ENCODE peak calls at places on chromosomes 6 and 20, in five cellular contexts. Z, D, P, S and V are unnamed samples.

GRCh38 chr6:103769431-103769830 is 1090.3 kb downstream of the HACE1 start:
- DNase-seq in Z (no peak), S (no peak), D (no peak), P (no peak), V (no peak)

GRCh38 chr20:8073024-8073832 is 53.7 kb upstream of the TMX4 start:
- DNase-seq in D (no peak), S (peak; percentile 49), Z (peak; percentile 63), P (no peak), V (no peak)

GRCh38 chr20:34704177-34705007 is at the start of gene TP53INP2:
- DNase-seq in D (peak; percentile 93), Z (peak; percentile 96), P (peak; percentile 93), S (peak; percentile 74), V (peak; percentile 96)

GRCh38 chr6:106692112-106692822 is 62.9 kb downstream of the QRSL1 start:
- DNase-seq in D (peak; percentile 50), P (peak; percentile 35), Z (peak; percentile 23), S (peak; percentile 71), V (peak; percentile 65)

GRCh38 chr20:11716239-11716944 is 201.3 kb upstream of the BTBD3 start:
- DNase-seq in D (peak; percentile 29), Z (peak; percentile 66), P (no peak), S (peak; percentile 97), V (peak; percentile 17)

GRCh38 chr6:108541843-108542795 is 18.6 kb upstream of the FOXO3 start:
- DNase-seq in D (peak; percentile 72), S (peak; percentile 90), P (peak; percentile 82), Z (peak; percentile 85), V (peak; percentile 91)

GRCh38 chr20:46978871-46979536 is 84.4 kb downstream of the EYA2 start:
- DNase-seq in Z (no peak), P (no peak), S (no peak), D (no peak), V (no peak)

GRCh38 chr20:35539756-35540212 is 2.1 kb upstream of the ERGIC3 start:
- DNase-seq in S (no peak), D (peak; percentile 81), Z (peak; percentile 87), P (peak; percentile 97), V (no peak)

GRCh38 chr20:31908424-31908823 is 38.0 kb downstream of the TTLL9 start:
- DNase-seq in P (no peak), Z (no peak), S (no peak), D (no peak), V (no peak)

GRCh38 chr20:39044501-39044900 is 82.4 kb downstream of the DHX35 start:
- DNase-seq in D (no peak), Z (no peak), P (no peak), S (no peak), V (no peak)

GRCh38 chr6:95091823-95092436 is 485.4 kb upstream of the MANEA start:
- DNase-seq in S (peak; percentile 66), D (no peak), Z (peak; percentile 65), P (peak; percentile 72), V (peak; percentile 65)

GRCh38 chr6:115932481-115932880 is 128.2 kb downstream of the FRK start:
- DNase-seq in Z (no peak), D (no peak), P (no peak), S (peak; percentile 100), V (no peak)

GRCh38 chr6:152952866-152953509 is 29.9 kb downstream of the FBXO5 start:
- DNase-seq in S (peak; percentile 20), P (peak; percentile 44), D (no peak), Z (peak; percentile 26), V (peak; percentile 66)

GRCh38 chr20:57582432-57583288 is 21.8 kb downstream of the PCK1 start:
- DNase-seq in S (no peak), P (peak; percentile 64), Z (peak; percentile 70), D (peak; percentile 52), V (peak; percentile 40)

GRCh38 chr6:11714116-11714797 is 64.3 kb downstream of the ADTRP start:
- DNase-seq in P (no peak), D (no peak), S (no peak), Z (no peak), V (no peak)

GRCh38 chr6:5843078-5843477 is 163.6 kb downstream of the NRN1 start:
- DNase-seq in P (no peak), D (no peak), S (no peak), Z (no peak), V (no peak)

GRCh38 chr6:163525926-163526325 is 111.4 kb downstream of the QKI start:
- DNase-seq in P (no peak), S (no peak), Z (no peak), D (no peak), V (no peak)

GRCh38 chr20:13554706-13555105 is 84.0 kb downstream of the TASP1 start:
- DNase-seq in P (no peak), D (no peak), S (no peak), Z (no peak), V (no peak)

GRCh38 chr6:110629153-110629552 is 152.7 kb upstream of the SLC22A16 start:
- DNase-seq in Z (no peak), P (peak; percentile 76), S (no peak), D (no peak), V (no peak)